ENCODE peak calls at places on chromosomes 13 and 19, in six cellular contexts. E is pancreas, R is tibial nerve, L is kidney tubule cell, V is renal cortical epithelial cell, O is cardiac fibroblast. M is an unnamed sample.

GRCh38 chr13:20142019-20142926 is 18.6 kb downstream of the GJA3 start:
- DNase-seq in E (no peak), V (no peak), O (no peak), R (no peak), L (no peak), M (no peak)

GRCh38 chr13:83498045-83498444 is 384.2 kb downstream of the SLITRK1 start:
- DNase-seq in E (no peak), V (no peak), O (no peak), R (no peak), L (no peak), M (peak; percentile 60)

GRCh38 chr19:47028372-47028672 is 8.7 kb downstream of the NPAS1 start:
- DNase-seq in O (no peak), E (no peak), R (no peak), V (no peak), L (no peak), M (no peak)

GRCh38 chr19:46515879-46516350 is 20.2 kb upstream of the PNMA8B start:
- DNase-seq in V (peak; percentile 41), E (no peak), R (no peak), L (peak; percentile 49), O (peak; percentile 61), M (peak; percentile 59)

GRCh38 chr13:25709088-25709487 is 337.3 kb downstream of the ATP8A2 start:
- DNase-seq in V (no peak), L (no peak), E (no peak), O (no peak), R (no peak), M (peak; percentile 46)

GRCh38 chr13:45879666-45880065 is 28.1 kb upstream of the SIAH3 start:
- DNase-seq in E (no peak), O (peak; percentile 8), R (no peak), V (peak; percentile 74), L (peak; percentile 74), M (peak; percentile 41)

GRCh38 chr19:33446918-33447293 is 73.4 kb downstream of the CEBPG start:
- DNase-seq in E (no peak), V (no peak), R (no peak), O (no peak), L (no peak), M (no peak)

GRCh38 chr13:40269086-40269485 is 397.4 kb downstream of the FOXO1 start:
- DNase-seq in O (peak; percentile 14), E (no peak), V (no peak), R (no peak), L (no peak), M (no peak)

GRCh38 chr13:30026093-30026492 is 175.7 kb upstream of the UBL3 start:
- DNase-seq in R (peak; percentile 14), O (peak; percentile 83), E (no peak), L (peak; percentile 54), V (peak; percentile 33), M (peak; percentile 80)

GRCh38 chr13:36341718-36342117 is 4.5 kb downstream of the SPART start:
- DNase-seq in E (no peak), L (peak; percentile 33), R (no peak), O (peak; percentile 39), V (peak; percentile 62), M (peak; percentile 56)

GRCh38 chr19:48121909-48122371 is 11.3 kb upstream of the PLA2G4C start:
- DNase-seq in L (no peak), O (peak; percentile 43), V (no peak), E (no peak), R (no peak), M (peak; percentile 65)

GRCh38 chr19:15022752-15023151 is 26.5 kb upstream of the CASP14 start:
- DNase-seq in O (no peak), R (no peak), V (no peak), L (no peak), E (peak; percentile 89), M (no peak)

GRCh38 chr19:23075031-23075733 is 41.6 kb upstream of the ZNF730 start:
- DNase-seq in V (peak; percentile 44), L (peak; percentile 66), E (peak; percentile 20), R (no peak), O (peak; percentile 73), M (peak; percentile 27)

GRCh38 chr13:59203855-59204254 is 959.9 kb downstream of the DIAPH3 start:
- DNase-seq in R (no peak), O (no peak), E (no peak), L (no peak), V (no peak), M (no peak)

GRCh38 chr13:35190241-35190640 is 248.2 kb downstream of the NBEA start:
- DNase-seq in O (no peak), L (no peak), V (peak; percentile 1), R (no peak), E (no peak), M (no peak)

M was measured in PC-3.